ENCODE peak calls at places on chromosomes 11 and 22, in four cellular contexts. P is DND-41; G is CD8-positive, alpha-beta T cell; S is NCI-H524. T is an unnamed sample.

GRCh38 chr11:124894606-124895430 is 2.8 kb downstream of the ROBO4 start:
- DNase-seq in P (no peak), S (no peak), G (no peak), T (no peak)

GRCh38 chr22:34055525-34056200 is 135.4 kb upstream of the LARGE1 start:
- DNase-seq in P (no peak), S (peak), G (no peak), T (no peak)

GRCh38 chr11:63866211-63866610 is 27.3 kb downstream of the MARK2 start:
- DNase-seq in G (peak), S (no peak), P (peak), T (peak)

GRCh38 chr11:23976369-23976768 is 520.5 kb upstream of the LUZP2 start:
- DNase-seq in G (no peak), P (no peak), S (no peak), T (no peak)

GRCh38 chr11:85643255-85643654 is 4.5 kb upstream of the TMEM126A start:
- DNase-seq in S (no peak), G (no peak), P (no peak), T (peak)

GRCh38 chr11:125460275-125460674 is 35.8 kb downstream of the FEZ1 start:
- DNase-seq in G (no peak), S (no peak), P (no peak), T (no peak)

GRCh38 chr11:44893250-44894216 is 57.1 kb downstream of the TP53I11 start:
- DNase-seq in S (peak), G (no peak), P (no peak), T (no peak)

GRCh38 chr22:46699091-46699490 is 39.0 kb downstream of the CERK start:
- DNase-seq in G (no peak), P (no peak), S (no peak), T (no peak)

GRCh38 chr22:49046546-49047305 is 780.9 kb downstream of the BRD1 start:
- DNase-seq in G (no peak), S (peak), P (peak), T (no peak)

GRCh38 chr11:43119275-43119970 is 192.4 kb upstream of the API5 start:
- DNase-seq in P (no peak), G (no peak), S (peak), T (no peak)

GRCh38 chr11:36391062-36391461 is 95.0 kb downstream of the PRR5L start:
- DNase-seq in P (no peak), S (no peak), G (no peak), T (no peak)

GRCh38 chr11:129249351-129249750 is 57.2 kb upstream of the ARHGAP32 start:
- DNase-seq in G (no peak), S (no peak), P (no peak), T (no peak)

GRCh38 chr11:34492806-34493414 is 20.7 kb downstream of the ELF5 start:
- DNase-seq in S (peak), G (peak), P (peak), T (peak)

GRCh38 chr11:19946681-19947080 is 213.6 kb downstream of the DBX1 start:
- DNase-seq in P (no peak), S (no peak), G (no peak), T (no peak)

GRCh38 chr22:48640890-48641771 is 1186.5 kb downstream of the BRD1 start:
- DNase-seq in G (no peak), P (peak), S (peak), T (no peak)

GRCh38 chr22:50525991-50526848 is 822 bp upstream of the SCO2 start:
- DNase-seq in P (peak), S (peak), G (peak), T (peak)

GRCh38 chr11:107017433-107018227 is 646 bp downstream of the GUCY1A2 start:
- DNase-seq in P (no peak), S (peak), G (no peak), T (no peak)

GRCh38 chr22:24359452-24360120 is 67.8 kb upstream of the ADORA2A start:
- DNase-seq in P (no peak), G (no peak), S (no peak), T (no peak)

GRCh38 chr11:18527512-18527911 is 770 bp upstream of the TSG101 start:
- DNase-seq in P (no peak), G (no peak), S (peak), T (no peak)

GRCh38 chr11:46413755-46414465 is 22.3 kb upstream of the CHRM4 start:
- DNase-seq in G (no peak), P (peak), S (no peak), T (no peak)

GRCh38 chr11:95891423-95892177 is 32.3 kb downstream of the MTMR2 start:
- DNase-seq in G (no peak), S (no peak), P (no peak), T (no peak)

GRCh38 chr11:61756452-61757212 is 4.2 kb downstream of the MYRF start:
- DNase-seq in S (no peak), G (peak), P (peak), T (peak)

GRCh38 chr11:126335463-126335760 is 20.1 kb upstream of the ST3GAL4 start:
- DNase-seq in G (no peak), P (no peak), S (no peak), T (no peak)

GRCh38 chr11:31807791-31808074 is 3.4 kb downstream of the PAX6 start:
- DNase-seq in P (no peak), G (no peak), S (no peak), T (no peak)

GRCh38 chr22:48665286-48666010 is 1162.2 kb downstream of the BRD1 start:
- DNase-seq in G (no peak), S (no peak), P (no peak), T (no peak)

GRCh38 chr11:125193158-125193557 is 28.6 kb downstream of the PKNOX2 start:
- DNase-seq in G (no peak), P (no peak), S (no peak), T (no peak)

GRCh38 chr11:131038597-131038996 is 122.3 kb upstream of the SNX19 start:
- DNase-seq in G (no peak), P (no peak), S (peak), T (no peak)

GRCh38 chr11:117443269-117444186 is 115.9 kb downstream of the CEP164 start:
- DNase-seq in G (no peak), S (peak), P (no peak), T (peak)

GRCh38 chr11:40816976-40817375 is 642.5 kb downstream of the LRRC4C start:
- DNase-seq in P (no peak), G (no peak), S (no peak), T (no peak)

GRCh38 chr11:45451766-45452440 is 165.8 kb upstream of the SYT13 start:
- DNase-seq in S (no peak), G (no peak), P (no peak), T (no peak)

GRCh38 chr11:69912911-69913451 is 93.8 kb upstream of the FGF3 start:
- DNase-seq in S (no peak), P (no peak), G (no peak), T (peak)